ENCODE peak calls at places on chromosomes 7 and 10, in eight cellular contexts. V, Y, U, J, N, W, D and L are unnamed samples.

GRCh38 chr10:121994429-121994881 is 5.5 kb downstream of the TACC2 start:
- DNase-seq in V (no peak), Y (no peak), U (peak; percentile 56), J (peak; percentile 82), N (no peak), W (peak; percentile 38), D (peak; percentile 50), L (no peak)

GRCh38 chr7:4809091-4809591 is 33.7 kb downstream of the AP5Z1 start:
- DNase-seq in V (no peak), Y (no peak), U (no peak), J (no peak), N (no peak), W (no peak), D (no peak), L (no peak)

GRCh38 chr10:13794982-13795381 is 208.2 kb downstream of the PRPF18 start:
- DNase-seq in V (no peak), Y (no peak), U (no peak), J (no peak), N (no peak), W (no peak), D (no peak), L (no peak)

GRCh38 chr7:131629203-131629871 is 72.9 kb upstream of the PODXL start:
- DNase-seq in V (peak; percentile 51), Y (no peak), U (peak; percentile 40), J (peak; percentile 73), N (peak; percentile 71), W (no peak), D (no peak), L (no peak)

GRCh38 chr7:136189506-136189998 is 212.4 kb upstream of the MTPN start:
- DNase-seq in V (no peak), Y (no peak), U (no peak), J (no peak), N (no peak), W (no peak), D (no peak), L (no peak)

GRCh38 chr7:30926323-30926722 is 14.7 kb downstream of the AQP1 start:
- DNase-seq in V (peak; percentile 41), Y (no peak), U (no peak), J (no peak), N (no peak), W (peak; percentile 21), D (peak; percentile 12), L (no peak)

GRCh38 chr10:111835562-111835961 is 348.0 kb downstream of the GPAM start:
- DNase-seq in V (peak; percentile 65), Y (no peak), U (no peak), J (no peak), N (peak; percentile 4), W (no peak), D (no peak), L (peak; percentile 12)

GRCh38 chr10:111934926-111935325 is 248.6 kb downstream of the GPAM start:
- DNase-seq in V (no peak), Y (no peak), U (no peak), J (no peak), N (no peak), W (no peak), D (no peak), L (no peak)

GRCh38 chr7:115300228-115300870 is 378.5 kb downstream of the MDFIC start:
- DNase-seq in V (no peak), Y (no peak), U (peak; percentile 4), J (no peak), N (peak; percentile 10), W (no peak), D (no peak), L (no peak)

GRCh38 chr7:112414855-112415490 is 35.3 kb upstream of the IFRD1 start:
- DNase-seq in V (no peak), Y (no peak), U (peak; percentile 30), J (no peak), N (peak; percentile 43), W (no peak), D (no peak), L (peak; percentile 58)

DNA sequence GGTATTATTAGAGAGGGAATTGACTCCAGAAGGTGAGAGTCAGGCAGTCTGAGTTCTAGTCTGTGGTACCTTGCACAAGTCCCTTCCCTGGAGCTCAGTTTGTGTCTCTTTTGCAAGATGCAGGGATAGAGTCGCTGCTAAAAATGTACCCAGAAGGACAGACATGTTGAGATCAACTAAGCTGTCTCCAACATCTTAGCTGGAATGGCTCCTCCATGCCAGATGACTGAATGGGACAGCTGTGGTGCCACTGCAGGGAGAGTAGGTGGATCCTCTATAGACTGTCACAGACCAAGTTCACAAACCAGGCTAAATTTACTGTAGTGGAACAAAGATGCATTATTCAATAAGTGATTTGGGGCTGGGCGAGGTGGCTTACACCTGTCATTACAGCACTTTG is 120.1 kb downstream of the NEURL1 start:
- DNase-seq in V (no peak), Y (no peak), U (no peak), J (no peak), N (no peak), W (no peak), D (no peak), L (no peak)
- H3K36me3 ChIP-seq in V (peaks cover 2% of the 10 kb centered on the region), Y (no peaks in the 10 kb centered on the region), U (peaks cover 56% of the 10 kb centered on the region), J (no peaks in the 10 kb centered on the region), N (peaks cover 23% of the 10 kb centered on the region), W (no peaks in the 10 kb centered on the region), D (no peaks in the 10 kb centered on the region), L (peaks cover 25% of the 10 kb centered on the region)

GRCh38 chr7:151682831-151683614 is 163.3 kb upstream of the RHEB start:
- DNase-seq in V (peak; percentile 43), Y (no peak), U (no peak), J (no peak), N (no peak), W (peak; percentile 29), D (no peak), L (no peak)
- H3K27ac ChIP-seq in V (peak overlapping the region; percentile 77), Y (no peak overlapping the region), U (no peak overlapping the region), J (no peak overlapping the region), N (no peak overlapping the region), W (no peak overlapping the region), D (no peak overlapping the region), L (no peak overlapping the region)

GRCh38 chr10:84213076-84213475 is 12.3 kb downstream of the LRIT2 start:
- DNase-seq in V (no peak), Y (no peak), U (no peak), J (no peak), N (no peak), W (no peak), D (no peak), L (no peak)

GRCh38 chr10:84214046-84214572 is 11.2 kb downstream of the LRIT2 start:
- DNase-seq in V (no peak), Y (peak; percentile 8), U (no peak), J (no peak), N (no peak), W (no peak), D (no peak), L (no peak)

GRCh38 chr10:84217746-84218145 is 7.6 kb downstream of the LRIT2 start:
- DNase-seq in V (no peak), Y (no peak), U (no peak), J (no peak), N (no peak), W (no peak), D (no peak), L (no peak)

GRCh38 chr10:84214612-84215235 is 10.6 kb downstream of the LRIT2 start:
- DNase-seq in V (no peak), Y (peak; percentile 14), U (peak; percentile 26), J (no peak), N (no peak), W (no peak), D (no peak), L (peak; percentile 17)

DNA sequence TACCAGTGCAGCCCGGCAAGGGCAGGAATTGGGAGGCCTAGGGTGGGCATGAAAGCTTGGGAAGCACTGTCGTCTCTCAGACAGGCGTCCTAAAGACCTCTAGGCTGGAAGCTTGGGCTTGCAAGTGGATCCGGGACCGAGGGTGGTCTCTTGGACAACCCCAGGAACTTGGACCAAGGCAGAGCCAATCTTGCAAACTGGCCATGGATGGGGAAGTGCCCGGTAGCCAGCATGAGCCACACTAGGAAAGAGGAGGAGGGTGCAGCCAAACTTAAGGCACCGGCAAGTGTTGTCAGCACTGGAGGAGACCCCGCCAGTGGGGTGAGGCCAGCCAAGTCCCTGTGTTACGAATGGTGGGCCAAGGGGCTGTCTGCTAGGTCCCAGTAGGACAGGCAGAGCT is 8.5 kb downstream of the LRIT2 start:
- DNase-seq in V (no peak), Y (peak; percentile 7), U (no peak), J (no peak), N (no peak), W (no peak), D (no peak), L (no peak)
- TF ChIP-seq CTCF in V (no peak), Y (no peak), U (no peak), J (no peak), N (no peak), W (no peak), D (no peak), L (no peak)

DNA sequence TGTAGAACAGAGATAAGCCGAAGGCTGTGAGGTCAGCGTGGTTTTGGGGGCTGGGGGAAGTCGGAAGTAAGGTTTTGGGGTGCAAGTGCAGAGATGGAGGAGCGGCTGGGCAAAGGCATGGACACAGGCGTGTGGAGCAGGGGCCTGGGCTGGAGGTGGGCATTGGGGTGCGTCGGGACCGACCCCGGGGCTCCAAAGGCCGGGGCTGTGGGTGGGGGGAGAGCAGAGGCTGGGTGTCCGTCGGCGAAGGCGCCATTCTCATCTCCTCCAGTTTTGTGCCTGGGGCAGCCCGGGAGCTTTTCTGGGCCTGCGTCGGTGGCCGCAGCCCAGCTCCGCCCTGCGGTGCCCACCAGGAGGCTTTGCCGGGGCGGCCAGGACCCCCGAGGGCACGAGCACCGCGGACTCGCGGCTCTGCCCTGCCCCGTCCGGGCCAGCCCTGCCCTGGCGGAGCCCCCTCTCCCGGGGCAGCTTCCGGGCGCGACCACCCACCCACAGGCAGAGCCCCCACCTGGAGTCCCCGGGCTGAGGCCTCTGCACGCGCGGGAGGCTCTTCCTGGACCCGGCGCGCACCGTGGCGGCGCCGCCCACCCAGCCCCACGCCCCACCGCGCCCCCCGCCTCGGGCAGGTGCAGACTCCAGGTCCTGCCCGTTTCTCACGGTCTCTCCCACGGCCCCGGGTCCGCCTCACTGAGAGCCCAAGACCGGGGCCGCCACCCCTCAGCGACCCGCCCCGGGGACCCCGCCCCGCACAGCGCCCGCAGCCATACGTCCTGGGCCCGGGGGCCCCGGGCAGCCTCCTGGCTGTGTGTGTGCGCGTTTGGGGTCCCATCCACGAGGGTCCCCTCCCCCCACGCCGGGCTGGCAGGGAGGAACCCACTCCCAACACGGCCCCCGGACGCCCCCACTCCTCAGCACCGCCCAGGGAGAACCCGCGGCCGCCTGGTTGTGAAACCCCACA is 7.7 kb upstream of the SCART1 start:
- DNase-seq in V (peak; percentile 52), Y (no peak), U (no peak), J (no peak), N (no peak), W (no peak), D (peak; percentile 7), L (no peak)
- H3K36me3 ChIP-seq in V (no peaks in the 10 kb centered on the region), Y (no peaks in the 10 kb centered on the region), U (no peaks in the 10 kb centered on the region), J (no peaks in the 10 kb centered on the region), N (no peaks in the 10 kb centered on the region), W (no peaks in the 10 kb centered on the region), D (no peaks in the 10 kb centered on the region), L (no peaks in the 10 kb centered on the region)

GRCh38 chr7:48426966-48427555 is 255.8 kb downstream of the ABCA13 start:
- DNase-seq in V (no peak), Y (no peak), U (peak; percentile 86), J (peak; percentile 79), N (peak; percentile 56), W (no peak), D (no peak), L (no peak)
- H3K27ac ChIP-seq in V (no peak overlapping the region), Y (no peak overlapping the region), U (peak overlapping the region; percentile 81), J (no peak overlapping the region), N (peak overlapping the region; percentile 35), W (no peak overlapping the region), D (no peak overlapping the region), L (no peak overlapping the region)

DNA sequence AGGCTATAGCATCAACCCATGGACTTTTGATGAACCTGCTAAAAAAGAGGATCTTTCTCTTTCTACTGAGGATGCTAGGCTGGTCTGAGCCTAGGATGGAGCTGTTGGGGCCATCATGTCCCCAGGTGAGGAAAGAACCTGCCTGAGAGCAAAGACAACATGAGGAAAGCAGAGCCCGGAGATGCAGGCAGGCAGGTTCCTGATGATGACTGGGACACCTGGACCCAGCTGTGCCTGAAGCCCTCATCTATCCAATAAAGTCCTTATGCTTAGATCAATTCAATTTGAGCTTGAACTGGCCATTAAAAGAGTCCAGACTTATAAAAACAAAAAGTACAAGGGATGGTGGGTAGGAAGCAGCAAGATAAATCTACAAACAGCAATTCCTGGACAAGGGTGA is 48.9 kb downstream of the KIFBP start:
- DNase-seq in V (no peak), Y (no peak), U (no peak), J (no peak), N (no peak), W (no peak), D (no peak), L (no peak)
- TF ChIP-seq CTCF in V (no peak), Y (no peak), U (no peak), J (no peak), N (no peak), W (no peak), D (no peak), L (no peak)